ENCODE peak calls at places on chromosomes 4 and X, in four cellular contexts. One of them, this sample, is unnamed.

GRCh38 chrX:2404816-2405215 is 96.0 kb downstream of the DHRSX start:
- DNase-seq in psoas muscle: no peak
- DNase-seq in astrocyte of the spinal cord: no peak
- DNase-seq in lower leg skin: peak
- DNase-seq in this sample: no peak

GRCh38 chr4:146654648-146654975 is 15.9 kb downstream of the POU4F2 start:
- DNase-seq in psoas muscle: no peak
- DNase-seq in astrocyte of the spinal cord: no peak
- DNase-seq in lower leg skin: no peak
- DNase-seq in this sample: no peak

GRCh38 chr4:122583906-122584305 is 37.0 kb downstream of the IL21 start:
- DNase-seq in psoas muscle: no peak
- DNase-seq in astrocyte of the spinal cord: no peak
- DNase-seq in lower leg skin: no peak
- DNase-seq in this sample: peak

GRCh38 chr4:175622887-175623286 is 189.2 kb downstream of the GPM6A start:
- DNase-seq in psoas muscle: no peak
- DNase-seq in astrocyte of the spinal cord: no peak
- DNase-seq in lower leg skin: no peak
- DNase-seq in this sample: no peak

GRCh38 chrX:12770440-12770839 is 20.8 kb upstream of the PRPS2 start:
- DNase-seq in psoas muscle: no peak
- DNase-seq in astrocyte of the spinal cord: peak
- DNase-seq in lower leg skin: no peak
- DNase-seq in this sample: peak

GRCh38 chrX:124358796-124359386 is 12.5 kb downstream of the SH2D1A start:
- DNase-seq in psoas muscle: no peak
- DNase-seq in astrocyte of the spinal cord: no peak
- DNase-seq in lower leg skin: no peak
- DNase-seq in this sample: no peak

GRCh38 chr4:130210871-130211270 is 1114.9 kb downstream of the C4orf33 start:
- DNase-seq in psoas muscle: no peak
- DNase-seq in astrocyte of the spinal cord: peak
- DNase-seq in lower leg skin: no peak
- DNase-seq in this sample: no peak

GRCh38 chr4:142242156-142242555 is 603.9 kb downstream of the INPP4B start:
- DNase-seq in psoas muscle: no peak
- DNase-seq in astrocyte of the spinal cord: no peak
- DNase-seq in lower leg skin: no peak
- DNase-seq in this sample: no peak

GRCh38 chr4:155818639-155819038 is 47.4 kb downstream of the ASIC5 start:
- DNase-seq in psoas muscle: no peak
- DNase-seq in astrocyte of the spinal cord: no peak
- DNase-seq in lower leg skin: no peak
- DNase-seq in this sample: peak

GRCh38 chrX:13463608-13464007 is 105.8 kb upstream of the EGFL6 start:
- DNase-seq in psoas muscle: peak
- DNase-seq in astrocyte of the spinal cord: peak
- DNase-seq in lower leg skin: no peak
- DNase-seq in this sample: peak

GRCh38 chrX:148670277-148670676 is 169.9 kb downstream of the AFF2 start:
- DNase-seq in psoas muscle: no peak
- DNase-seq in astrocyte of the spinal cord: no peak
- DNase-seq in lower leg skin: no peak
- DNase-seq in this sample: no peak

GRCh38 chrX:68840256-68840655 is 11.4 kb downstream of the EFNB1 start:
- DNase-seq in psoas muscle: no peak
- DNase-seq in astrocyte of the spinal cord: no peak
- DNase-seq in lower leg skin: no peak
- DNase-seq in this sample: no peak

GRCh38 chrX:103398321-103398937 is 22.1 kb downstream of the BEX3 start:
- DNase-seq in psoas muscle: no peak
- DNase-seq in astrocyte of the spinal cord: peak
- DNase-seq in lower leg skin: no peak
- DNase-seq in this sample: peak

GRCh38 chrX:85375333-85375738 is 4.1 kb downstream of the POF1B start:
- DNase-seq in psoas muscle: no peak
- DNase-seq in astrocyte of the spinal cord: no peak
- DNase-seq in lower leg skin: no peak
- DNase-seq in this sample: no peak

GRCh38 chrX:79270401-79270800 is 96.7 kb downstream of the ITM2A start:
- DNase-seq in psoas muscle: no peak
- DNase-seq in astrocyte of the spinal cord: no peak
- DNase-seq in lower leg skin: no peak
- DNase-seq in this sample: peak

GRCh38 chrX:72046447-72046846 is 85.3 kb downstream of the RTL5 start:
- DNase-seq in psoas muscle: no peak
- DNase-seq in astrocyte of the spinal cord: no peak
- DNase-seq in lower leg skin: no peak
- DNase-seq in this sample: no peak

GRCh38 chr4:145587088-145587487 is 32.1 kb upstream of the MMAA start:
- DNase-seq in psoas muscle: no peak
- DNase-seq in astrocyte of the spinal cord: no peak
- DNase-seq in lower leg skin: no peak
- DNase-seq in this sample: no peak

GRCh38 chr4:93384211-93384610 is 444.3 kb upstream of the ATOH1 start:
- DNase-seq in psoas muscle: no peak
- DNase-seq in astrocyte of the spinal cord: peak
- DNase-seq in lower leg skin: no peak
- DNase-seq in this sample: peak

GRCh38 chr4:143232277-143232676 is 47.6 kb downstream of the USP38 start:
- DNase-seq in psoas muscle: no peak
- DNase-seq in astrocyte of the spinal cord: no peak
- DNase-seq in lower leg skin: no peak
- DNase-seq in this sample: no peak

GRCh38 chrX:151982217-151982616 is 7.7 kb upstream of the GABRE start:
- DNase-seq in psoas muscle: no peak
- DNase-seq in astrocyte of the spinal cord: peak
- DNase-seq in lower leg skin: no peak
- DNase-seq in this sample: peak

GRCh38 chr4:142715727-142716126 is 130.4 kb downstream of the INPP4B start:
- DNase-seq in psoas muscle: no peak
- DNase-seq in astrocyte of the spinal cord: no peak
- DNase-seq in lower leg skin: no peak
- DNase-seq in this sample: no peak

GRCh38 chrX:134622056-134622812 is 36.0 kb downstream of the PLAC1 start:
- DNase-seq in psoas muscle: no peak
- DNase-seq in astrocyte of the spinal cord: peak
- DNase-seq in lower leg skin: no peak
- DNase-seq in this sample: peak

GRCh38 chrX:47390676-47391234 is 20.4 kb downstream of the ZNF157 start:
- DNase-seq in psoas muscle: no peak
- DNase-seq in astrocyte of the spinal cord: no peak
- DNase-seq in lower leg skin: no peak
- DNase-seq in this sample: no peak

GRCh38 chrX:121030083-121030482 is 17.3 kb upstream of the GLUD2 start:
- DNase-seq in psoas muscle: no peak
- DNase-seq in astrocyte of the spinal cord: no peak
- DNase-seq in lower leg skin: no peak
- DNase-seq in this sample: no peak
- H3K4me3 ChIP-seq in psoas muscle: no peak
- H3K4me3 ChIP-seq in astrocyte of the spinal cord: no peak
- H3K4me3 ChIP-seq in lower leg skin: no peak
- H3K4me3 ChIP-seq in this sample: no peak

GRCh38 chr4:163191999-163192398 is 25.3 kb upstream of the NAF1 start:
- DNase-seq in psoas muscle: no peak
- DNase-seq in astrocyte of the spinal cord: no peak
- DNase-seq in lower leg skin: no peak
- DNase-seq in this sample: no peak
- TF ChIP-seq CTCF in psoas muscle: peak
- TF ChIP-seq CTCF in astrocyte of the spinal cord: no peak
- TF ChIP-seq CTCF in lower leg skin: no peak
- TF ChIP-seq CTCF in this sample: peak

GRCh38 chrX:44344194-44344593 is 722 bp upstream of the EFHC2 start:
- DNase-seq in psoas muscle: peak
- DNase-seq in astrocyte of the spinal cord: no peak
- DNase-seq in lower leg skin: no peak
- DNase-seq in this sample: no peak

GRCh38 chrX:44344687-44345086 is 1.2 kb upstream of the EFHC2 start:
- DNase-seq in psoas muscle: no peak
- DNase-seq in astrocyte of the spinal cord: no peak
- DNase-seq in lower leg skin: no peak
- DNase-seq in this sample: no peak

GRCh38 chrX:44338361-44338760 is 5.1 kb downstream of the EFHC2 start:
- DNase-seq in psoas muscle: no peak
- DNase-seq in astrocyte of the spinal cord: no peak
- DNase-seq in lower leg skin: no peak
- DNase-seq in this sample: no peak

GRCh38 chrX:44343412-44343942 is at the start of gene EFHC2:
- DNase-seq in psoas muscle: peak
- DNase-seq in astrocyte of the spinal cord: no peak
- DNase-seq in lower leg skin: no peak
- DNase-seq in this sample: peak

DNA sequence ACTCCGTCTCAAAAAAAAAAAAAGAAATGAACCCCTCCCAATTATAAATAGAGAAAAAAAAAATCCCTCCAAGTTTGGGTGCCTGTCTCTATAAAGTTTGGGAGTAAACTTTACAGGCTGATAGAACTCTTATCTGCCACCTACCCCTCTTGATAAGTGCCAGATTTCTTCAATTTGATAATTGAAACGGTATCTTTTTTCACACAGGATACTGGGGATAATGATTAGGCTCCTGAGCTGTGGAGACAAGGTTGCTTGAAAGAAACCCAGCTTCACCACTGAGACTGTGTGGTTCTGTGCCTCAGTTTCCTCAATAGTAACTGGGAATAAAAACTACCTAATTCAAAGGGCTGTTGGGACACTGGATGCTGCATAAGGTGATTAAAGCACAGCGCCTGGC is 606 bp downstream of the EFHC2 start:
- DNase-seq in psoas muscle: no peak
- DNase-seq in astrocyte of the spinal cord: no peak
- DNase-seq in lower leg skin: no peak
- DNase-seq in this sample: no peak
- H3K4me3 ChIP-seq in psoas muscle: peak
- H3K4me3 ChIP-seq in astrocyte of the spinal cord: no peak
- H3K4me3 ChIP-seq in lower leg skin: no peak
- H3K4me3 ChIP-seq in this sample: peak

GRCh38 chr4:140595065-140595464 is 26.3 kb upstream of the UCP1 start:
- DNase-seq in psoas muscle: no peak
- DNase-seq in astrocyte of the spinal cord: no peak
- DNase-seq in lower leg skin: no peak
- DNase-seq in this sample: peak
- TF ChIP-seq CTCF in psoas muscle: no peak
- TF ChIP-seq CTCF in astrocyte of the spinal cord: peak
- TF ChIP-seq CTCF in lower leg skin: no peak
- TF ChIP-seq CTCF in this sample: peak

GRCh38 chr4:110620352-110621327 is 2.2 kb downstream of the PITX2 start:
- DNase-seq in psoas muscle: peak
- DNase-seq in astrocyte of the spinal cord: no peak
- DNase-seq in lower leg skin: peak
- DNase-seq in this sample: peak
- H3K4me3 ChIP-seq in psoas muscle: peak
- H3K4me3 ChIP-seq in astrocyte of the spinal cord: no peak
- H3K4me3 ChIP-seq in lower leg skin: no peak
- H3K4me3 ChIP-seq in this sample: peak

DNA sequence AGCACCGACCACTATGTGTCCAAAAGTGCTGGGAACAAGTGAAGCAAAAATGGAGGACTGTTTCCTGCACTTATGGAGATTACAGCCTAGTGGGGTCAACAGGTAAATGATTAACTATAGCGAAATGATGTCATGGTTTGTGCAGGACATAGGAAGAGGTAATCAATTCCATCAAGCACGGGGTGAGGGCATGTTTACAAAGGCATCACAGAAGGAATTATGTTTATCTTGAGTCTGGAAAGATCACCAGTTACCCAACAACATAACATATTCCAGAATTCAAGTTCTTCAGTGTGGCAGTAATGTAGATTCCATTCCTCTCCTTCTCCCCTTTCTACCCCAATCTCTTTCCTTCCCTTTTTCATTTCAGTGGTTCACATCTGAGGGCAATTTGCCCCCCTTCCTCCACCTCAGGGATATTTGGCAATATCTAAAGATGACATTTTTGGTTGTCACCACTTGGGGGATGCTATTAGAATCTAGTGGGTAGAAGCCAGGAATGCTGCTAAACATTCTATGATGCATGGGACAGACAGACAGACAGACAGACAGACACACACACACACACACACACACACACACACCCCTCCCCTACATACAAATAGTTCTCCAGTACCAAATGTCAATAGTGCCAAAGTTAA is 24.1 kb downstream of the FAM47E start:
- DNase-seq in psoas muscle: no peak
- DNase-seq in astrocyte of the spinal cord: no peak
- DNase-seq in lower leg skin: no peak
- DNase-seq in this sample: no peak
- TF ChIP-seq CTCF in psoas muscle: no peak
- TF ChIP-seq CTCF in astrocyte of the spinal cord: no peak
- TF ChIP-seq CTCF in lower leg skin: no peak
- TF ChIP-seq CTCF in this sample: no peak

DNA sequence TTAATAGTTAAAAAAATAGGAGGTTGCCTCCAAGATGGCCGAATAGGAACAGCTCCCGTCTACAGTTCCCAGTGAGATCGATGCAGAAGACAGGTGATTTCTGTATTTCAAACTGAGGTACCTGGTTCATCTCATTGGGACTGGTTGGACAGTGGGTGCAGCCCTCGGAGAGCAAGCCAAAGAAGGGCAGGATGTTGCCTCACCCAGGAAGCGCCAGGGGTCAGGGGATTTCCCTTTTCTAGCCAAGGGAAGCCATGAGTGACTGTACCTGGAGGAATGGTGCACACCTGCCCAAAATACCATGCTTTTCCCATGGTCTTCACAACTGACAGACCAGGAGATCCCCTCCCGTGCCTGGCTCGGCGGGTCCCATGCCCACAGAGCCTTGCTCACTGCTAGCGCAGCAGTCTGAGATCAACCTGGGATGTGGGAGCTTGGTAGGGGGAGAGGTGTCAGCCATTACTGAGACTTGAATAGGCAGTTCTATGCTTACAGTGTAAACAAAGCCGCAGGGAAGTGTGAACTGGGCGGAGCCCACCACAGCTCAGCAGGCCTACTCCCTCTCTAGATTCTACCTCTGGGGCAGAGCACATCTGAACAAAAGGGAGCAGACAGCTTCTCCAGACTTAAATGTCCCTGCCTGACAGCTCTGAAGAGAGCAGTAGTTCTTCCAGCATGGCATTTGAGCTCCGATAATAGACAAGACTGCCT is 47.5 kb downstream of the PPA2 start:
- DNase-seq in psoas muscle: no peak
- DNase-seq in astrocyte of the spinal cord: no peak
- DNase-seq in lower leg skin: no peak
- DNase-seq in this sample: no peak
- H3K4me3 ChIP-seq in psoas muscle: no peak
- H3K4me3 ChIP-seq in astrocyte of the spinal cord: no peak
- H3K4me3 ChIP-seq in lower leg skin: no peak
- H3K4me3 ChIP-seq in this sample: no peak

GRCh38 chrX:25523574-25523973 is 507.8 kb upstream of the ARX start:
- DNase-seq in psoas muscle: no peak
- DNase-seq in astrocyte of the spinal cord: peak
- DNase-seq in lower leg skin: no peak
- DNase-seq in this sample: peak
- TF ChIP-seq CTCF in psoas muscle: peak
- TF ChIP-seq CTCF in astrocyte of the spinal cord: peak
- TF ChIP-seq CTCF in lower leg skin: no peak
- TF ChIP-seq CTCF in this sample: no peak